ENCODE peak calls at places on chromosome 1, in six cellular contexts. A, U, I, L, J and C are unnamed samples.

GRCh38 chr1:203478986-203479385 is 3.4 kb downstream of the PRELP start:
- DNase-seq in J (no peak), A (no peak), I (no peak), L (no peak), U (no peak), C (no peak)

GRCh38 chr1:115557715-115558114 is 84.1 kb upstream of the VANGL1 start:
- DNase-seq in L (no peak), I (no peak), U (no peak), J (no peak), A (no peak), C (peak)

GRCh38 chr1:220680085-220680687 is 10.0 kb upstream of the C1orf115 start:
- DNase-seq in A (peak), L (no peak), J (no peak), U (peak), I (no peak), C (no peak)

GRCh38 chr1:24018611-24019580 is 38.8 kb upstream of the SRSF10 start:
- DNase-seq in J (no peak), A (peak), L (no peak), U (peak), I (no peak), C (peak)

GRCh38 chr1:222910699-222911098 is 95.9 kb downstream of the DISP1 start:
- DNase-seq in U (peak), A (no peak), J (no peak), I (no peak), L (no peak), C (peak)

GRCh38 chr1:165928075-165928731 is 100.8 kb downstream of the UCK2 start:
- DNase-seq in I (peak), L (peak), U (peak), J (no peak), A (peak), C (peak)

GRCh38 chr1:204198978-204199340 is 2.7 kb upstream of the KISS1 start:
- DNase-seq in L (no peak), A (no peak), U (no peak), J (no peak), I (no peak), C (no peak)

GRCh38 chr1:150017206-150017750 is 6.8 kb upstream of the OTUD7B start:
- DNase-seq in L (no peak), U (no peak), J (no peak), I (no peak), A (no peak), C (no peak)

GRCh38 chr1:57295326-57295725 is 128.5 kb downstream of the DAB1 start:
- DNase-seq in J (no peak), U (no peak), I (no peak), A (no peak), L (no peak), C (no peak)